ENCODE peak calls at places on chromosomes 11 and 22, in five cellular contexts. K is transverse colon, Y is tibial artery, H is AG10803, N is HCT116. L is an unnamed sample.

GRCh38 chr11:45180158-45180887 is 33.9 kb downstream of the PRDM11 start:
- DNase-seq in K (peak), H (no peak), N (peak), Y (peak), L (no peak)

GRCh38 chr11:129374081-129374992 is 1.3 kb upstream of the BARX2 start:
- DNase-seq in N (no peak), H (no peak), Y (no peak), K (peak), L (no peak)

GRCh38 chr11:119376197-119376847 is 5.2 kb downstream of the USP2 start:
- DNase-seq in Y (peak), K (no peak), N (no peak), H (no peak), L (no peak)

GRCh38 chr11:82842019-82842418 is 58.2 kb downstream of the PRCP start:
- DNase-seq in N (no peak), Y (no peak), K (no peak), H (no peak), L (no peak)

GRCh38 chr11:76654980-76655379 is 15.6 kb downstream of the LRRC32 start:
- DNase-seq in K (no peak), N (no peak), H (no peak), Y (no peak), L (no peak)

GRCh38 chr22:41857160-41857859 is 24.4 kb downstream of the SREBF2 start:
- DNase-seq in H (peak), K (peak), N (peak), Y (no peak), L (no peak)

GRCh38 chr11:23961503-23962338 is 535.1 kb upstream of the LUZP2 start:
- DNase-seq in K (no peak), N (no peak), H (no peak), Y (no peak), L (no peak)

GRCh38 chr11:115213007-115213406 is 291.2 kb downstream of the CADM1 start:
- DNase-seq in Y (no peak), N (no peak), H (no peak), K (no peak), L (no peak)

GRCh38 chr22:37025500-37026070 is 6.0 kb downstream of the MPST start:
- DNase-seq in N (no peak), Y (no peak), K (peak), H (no peak), L (no peak)

GRCh38 chr11:119472186-119472855 is 49.3 kb upstream of the THY1 start:
- DNase-seq in Y (no peak), H (peak), K (no peak), N (no peak), L (no peak)

GRCh38 chr22:44936201-44936600 is 73.6 kb downstream of the PHF21B start:
- DNase-seq in N (no peak), H (no peak), Y (no peak), K (no peak), L (no peak)

GRCh38 chr11:76658231-76658630 is 12.3 kb downstream of the LRRC32 start:
- DNase-seq in K (peak), H (no peak), Y (peak), N (no peak), L (no peak)

DNA sequence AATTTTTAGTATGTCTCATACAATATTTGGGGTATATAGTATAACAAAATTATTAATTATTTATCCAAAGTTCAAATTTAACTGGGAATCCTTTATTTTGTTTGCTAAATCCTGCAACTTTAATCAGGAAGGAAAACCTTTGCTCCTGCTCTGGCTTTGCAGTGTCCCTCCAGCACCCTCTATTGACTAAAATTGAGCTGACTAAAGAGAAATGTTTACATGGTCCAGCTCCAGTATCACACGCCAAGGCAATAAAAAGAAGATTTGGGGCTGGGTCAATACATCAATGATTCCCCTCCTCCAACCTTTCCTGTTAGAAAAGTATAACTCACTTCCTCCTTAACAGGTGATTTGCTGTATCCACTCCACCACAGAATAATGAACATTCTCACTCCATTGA is 153.0 kb upstream of the LRRC4C start:
- DNase-seq in K (no peak), Y (no peak), H (peak), N (no peak), L (no peak)
- TF ChIP-seq CTCF in K (no peak), Y (no peak), H (peak), N (no peak), L (peak)

DNA sequence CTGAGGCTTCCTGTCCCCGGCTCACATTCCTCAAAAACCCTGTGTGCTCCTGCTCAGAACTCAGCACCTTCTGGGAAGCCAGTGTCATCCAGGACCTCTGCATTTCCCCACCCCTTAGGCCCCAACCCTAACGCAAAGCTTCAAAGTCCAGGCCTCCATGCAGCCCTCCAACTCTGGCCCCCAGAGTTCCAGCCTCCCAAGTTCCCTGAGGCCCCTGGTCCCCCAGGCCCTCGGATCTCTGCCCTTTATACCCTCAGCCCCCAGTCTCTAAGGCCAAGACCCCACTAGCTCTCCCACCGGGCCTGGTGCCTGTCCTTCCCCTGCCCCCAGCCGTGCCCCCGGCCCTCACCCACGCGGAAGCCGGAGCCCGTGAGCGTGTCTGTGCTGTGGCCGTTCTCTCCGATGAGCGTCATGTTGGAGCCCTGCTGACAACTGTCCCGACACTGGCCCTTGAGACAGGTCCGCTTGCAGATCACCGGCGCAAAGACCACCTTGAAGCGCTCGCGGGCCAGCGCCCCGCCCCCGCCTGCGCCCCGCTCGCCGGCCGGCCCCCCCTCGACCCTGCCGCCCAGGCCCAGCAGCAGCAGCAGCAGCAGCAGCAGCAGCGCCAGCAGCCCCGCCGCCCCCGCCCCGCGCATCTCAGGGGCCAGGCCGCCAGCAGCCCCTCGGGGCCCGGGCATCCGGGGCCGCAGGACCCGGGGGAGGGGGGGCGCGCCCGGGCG is 718 bp downstream of the LTBP3 start:
- DNase-seq in Y (peak), K (no peak), N (no peak), H (no peak), L (no peak)
- H3K4me3 ChIP-seq in Y (peak), K (peak), N (peak), H (peak), L (peak)

DNA sequence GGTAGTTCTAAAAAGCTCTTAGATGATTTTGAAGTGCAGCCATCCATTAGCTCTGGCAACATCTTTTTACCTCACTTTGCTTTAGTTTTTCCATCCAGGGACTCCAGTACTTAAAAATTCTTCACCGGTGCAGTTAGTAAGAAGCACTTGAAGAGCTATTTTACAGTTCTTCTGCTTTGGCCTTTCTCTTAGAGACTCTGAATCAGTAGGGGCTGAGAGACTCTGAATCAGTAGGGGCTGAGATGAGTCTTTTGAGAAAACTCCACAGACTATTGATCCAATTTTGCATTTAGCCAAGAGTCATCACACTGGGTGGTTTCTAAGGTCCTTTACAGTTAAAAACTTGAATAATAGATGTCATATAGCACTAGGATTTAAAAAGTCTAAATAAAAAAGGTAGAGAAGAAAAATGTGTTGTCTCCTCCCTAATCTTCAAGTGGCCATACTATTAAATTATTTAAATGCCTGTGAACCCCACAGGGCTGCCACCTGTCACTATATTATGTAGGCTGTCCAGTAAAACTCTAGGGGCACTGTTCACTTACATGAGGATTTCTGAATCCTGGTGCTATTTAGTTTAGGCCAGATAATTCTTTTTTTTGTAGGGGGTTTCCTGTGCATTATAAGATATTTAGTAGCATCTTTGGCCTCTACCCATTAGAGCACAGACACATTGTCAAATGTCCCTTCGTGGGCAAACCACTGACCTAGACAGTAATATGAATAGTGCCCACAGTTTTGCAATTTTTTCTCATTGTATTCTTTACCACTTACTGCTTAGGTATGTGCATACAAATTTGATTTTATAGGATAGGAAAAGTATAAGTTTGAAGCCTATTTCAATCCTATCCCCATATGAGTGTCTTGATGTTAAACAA is 26.3 kb upstream of the HIKESHI start:
- DNase-seq in Y (no peak), H (no peak), N (no peak), K (no peak), L (no peak)
- TF ChIP-seq CTCF in Y (no peak), H (no peak), N (no peak), K (no peak), L (peak)

GRCh38 chr22:19691007-19691720 is 23.1 kb upstream of the SEPTIN5 start:
- DNase-seq in Y (no peak), N (no peak), H (no peak), K (no peak), L (no peak)
- H3K4me3 ChIP-seq in Y (peak), N (peak), H (peak), K (no peak), L (no peak)

GRCh38 chr11:96340555-96340885 is 2.5 kb downstream of the MAML2 start:
- DNase-seq in H (peak), Y (no peak), N (no peak), K (no peak), L (no peak)

GRCh38 chr11:96339704-96340554 is 3.1 kb downstream of the MAML2 start:
- DNase-seq in Y (peak), H (peak), N (no peak), K (no peak), L (no peak)

GRCh38 chr11:96342131-96342970 is 644 bp downstream of the MAML2 start:
- DNase-seq in H (no peak), Y (no peak), N (no peak), K (no peak), L (no peak)

GRCh38 chr11:96342971-96343711 is at the start of gene MAML2:
- DNase-seq in Y (peak), N (peak), K (peak), H (peak), L (peak)

DNA sequence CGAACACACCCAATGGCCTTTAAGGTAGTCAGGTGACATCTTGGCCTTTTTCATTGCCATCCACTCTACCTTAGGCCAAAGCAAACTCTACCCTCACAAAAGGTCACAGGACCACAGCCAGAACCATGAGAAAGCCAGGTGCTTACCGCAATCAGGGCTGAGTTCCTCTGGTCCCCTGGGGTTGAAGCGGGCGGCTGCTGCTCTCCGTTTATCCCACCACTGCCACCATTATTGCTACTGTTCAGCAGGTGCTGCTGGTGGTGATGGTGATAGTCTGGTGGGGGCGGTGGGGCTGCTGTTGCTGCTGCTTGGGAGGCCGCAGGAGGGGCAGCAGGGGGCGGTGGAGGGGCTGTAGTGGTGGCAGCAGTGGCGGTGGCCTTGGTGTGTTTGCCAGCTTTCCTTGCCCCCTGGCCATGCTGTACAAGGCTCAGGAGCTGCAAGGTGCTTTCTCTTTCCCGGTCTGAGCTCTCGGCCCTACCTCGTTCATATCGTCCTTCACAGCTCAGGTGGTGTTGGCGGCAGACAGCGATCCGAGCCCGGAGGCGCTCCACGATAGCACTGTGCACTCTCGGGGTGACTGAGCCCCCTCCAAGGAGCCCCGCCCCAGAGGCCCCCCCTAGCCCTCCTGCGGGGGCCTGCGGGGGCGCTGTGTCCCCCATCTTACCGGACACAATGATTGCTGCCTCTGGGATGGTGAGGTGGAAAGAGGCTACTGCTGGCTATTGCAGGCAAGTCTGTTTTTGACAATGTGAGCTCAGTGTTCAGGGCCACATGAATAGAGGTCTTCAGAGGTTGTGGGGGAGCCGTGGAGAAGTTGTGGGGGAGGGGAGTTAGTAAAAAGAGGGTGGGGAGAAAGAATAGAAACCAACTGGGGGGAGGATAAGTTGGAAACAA is 1.5 kb downstream of the MAML2 start:
- DNase-seq in K (peak), N (no peak), Y (peak), H (peak), L (no peak)
- TF ChIP-seq CTCF in K (peak), N (peak), Y (peak), H (peak), L (no peak)

GRCh38 chr22:49998718-49999062 is 13.9 kb downstream of the IL17REL start:
- DNase-seq in Y (peak), H (no peak), K (no peak), N (no peak), L (no peak)

GRCh38 chr22:49997932-49998717 is 14.4 kb downstream of the IL17REL start:
- DNase-seq in N (no peak), Y (peak), K (no peak), H (no peak), L (no peak)

GRCh38 chr22:50000587-50001387 is 11.8 kb downstream of the IL17REL start:
- DNase-seq in H (no peak), Y (peak), K (no peak), N (no peak), L (no peak)

GRCh38 chr22:49999901-50000586 is 12.5 kb downstream of the IL17REL start:
- DNase-seq in H (no peak), Y (peak), N (no peak), K (no peak), L (no peak)

DNA sequence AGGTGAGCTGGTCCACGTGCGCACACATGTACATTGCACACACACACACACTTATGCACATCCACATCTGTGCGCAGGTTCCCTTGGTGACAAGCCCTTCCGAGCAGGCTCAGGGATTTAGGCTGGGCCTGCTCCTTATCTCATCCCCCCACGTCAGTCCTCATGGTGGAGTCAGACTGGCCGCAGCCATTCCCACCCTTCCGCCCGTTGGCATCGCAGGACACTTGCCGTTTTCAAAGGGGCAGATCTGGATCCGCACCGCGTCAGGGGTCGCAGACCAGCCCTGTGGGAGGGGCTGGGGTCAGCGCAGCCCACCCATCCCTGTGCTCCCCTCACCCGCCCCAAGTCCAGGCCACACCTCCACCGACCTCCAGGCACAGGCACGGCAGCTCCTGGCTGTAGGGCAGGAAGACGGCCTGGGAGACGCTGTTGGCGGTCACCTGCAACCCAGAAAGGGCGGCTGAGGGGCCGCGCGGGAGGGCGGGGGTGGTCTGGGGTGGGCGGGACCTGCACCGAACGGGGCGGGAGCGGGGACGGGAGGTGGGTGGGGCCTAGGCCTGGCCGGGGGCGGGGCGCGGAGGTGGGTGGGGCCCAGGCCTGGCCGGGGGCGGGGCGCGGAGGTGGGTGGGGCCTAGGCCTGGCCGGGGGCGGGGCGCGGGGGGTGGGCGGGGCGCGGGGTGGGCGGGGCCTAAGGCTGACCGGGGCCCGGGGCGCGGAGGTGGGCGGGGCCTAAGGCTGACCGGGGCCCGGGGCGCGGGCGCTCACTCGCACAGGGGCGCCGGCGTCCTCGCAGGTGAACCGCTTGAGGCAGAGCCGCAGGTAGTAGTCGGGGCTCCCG is 13.3 kb downstream of the IL17REL start:
- DNase-seq in H (no peak), K (peak), N (no peak), Y (peak), L (no peak)
- H3K4me3 ChIP-seq in H (no peak), K (peak), N (no peak), Y (no peak), L (no peak)

DNA sequence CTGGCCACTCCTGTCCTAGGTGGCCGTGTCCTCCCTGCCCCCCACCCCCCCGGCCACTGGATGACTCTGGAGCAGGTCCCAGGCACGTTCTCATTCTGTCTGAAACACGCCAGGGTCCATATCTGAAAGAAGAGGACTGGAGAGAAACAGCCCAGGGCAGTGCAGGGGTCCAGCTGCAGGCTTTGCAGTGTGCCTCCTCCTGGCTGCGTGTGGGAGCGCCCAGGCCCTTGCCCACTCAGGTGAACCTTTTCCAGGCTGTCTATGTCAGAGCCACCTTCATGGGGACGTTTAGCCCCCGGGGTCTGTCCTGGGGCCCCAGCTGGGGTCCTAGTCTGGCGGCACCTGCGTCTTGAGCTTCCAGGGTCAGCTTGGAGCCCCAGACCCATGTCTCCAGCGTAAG is 15.6 kb downstream of the GRAMD4 start:
- DNase-seq in K (no peak), H (no peak), Y (no peak), N (no peak), L (no peak)
- TF ChIP-seq CTCF in K (no peak), H (no peak), Y (no peak), N (no peak), L (no peak)

GRCh38 chr11:31815743-31816466 is 4.8 kb upstream of the PAX6 start:
- DNase-seq in H (no peak), K (no peak), N (no peak), Y (no peak), L (no peak)
- H3K4me3 ChIP-seq in H (peak), K (no peak), N (no peak), Y (peak), L (no peak)

GRCh38 chr11:7536102-7536501 is 22.3 kb downstream of the PPFIBP2 start:
- DNase-seq in K (peak), N (no peak), H (no peak), Y (no peak), L (no peak)
- TF ChIP-seq CTCF in K (no peak), N (no peak), H (peak), Y (no peak), L (peak)

GRCh38 chr11:70633610-70634009 is 235.3 kb downstream of the CTTN start:
- DNase-seq in Y (no peak), K (no peak), H (no peak), N (no peak), L (no peak)

GRCh38 chr11:70637186-70637800 is 239.0 kb downstream of the CTTN start:
- DNase-seq in Y (no peak), K (no peak), H (no peak), N (no peak), L (no peak)

GRCh38 chr11:70640408-70640807 is 242.1 kb downstream of the CTTN start:
- DNase-seq in H (no peak), Y (no peak), K (no peak), N (no peak), L (no peak)

GRCh38 chr11:70637949-70638598 is 239.7 kb downstream of the CTTN start:
- DNase-seq in N (no peak), Y (no peak), H (no peak), K (no peak), L (no peak)

DNA sequence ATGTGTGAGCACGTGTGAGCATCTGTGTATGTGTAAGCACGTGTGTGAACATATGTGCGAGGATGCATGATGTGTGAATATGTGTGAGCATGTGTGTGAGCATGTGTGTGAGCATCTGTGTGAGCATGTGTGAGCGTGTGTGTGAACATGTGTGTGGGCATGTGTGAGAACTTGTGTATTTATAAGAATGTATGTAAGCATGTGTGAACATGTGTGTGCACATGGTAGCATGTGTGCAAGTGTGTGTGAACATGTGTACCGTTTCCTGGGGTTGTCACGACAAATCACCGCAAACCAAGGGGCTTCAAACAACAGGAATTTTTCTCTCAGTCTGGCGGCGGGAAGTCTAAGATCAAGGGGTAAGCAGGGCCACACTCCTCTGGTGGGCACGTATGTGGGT is 238.3 kb downstream of the CTTN start:
- DNase-seq in N (no peak), K (no peak), Y (no peak), H (no peak), L (no peak)
- H3K4me3 ChIP-seq in N (no peak), K (no peak), Y (no peak), H (no peak), L (no peak)

L was measured in LNCaP clone FGC.